ENCODE peak calls at places on chromosomes 3 and 15, in five cellular contexts. One of them, this sample, is unnamed.

GRCh38 chr15:92803852-92804609 is 96.1 kb upstream of the CHD2 start:
- DNase-seq in nephron progenitor cell: no peak
- DNase-seq in RWPE1: peak
- DNase-seq in uterus: peak
- DNase-seq in Peyer's patch: peak
- DNase-seq in this sample: peak

GRCh38 chr3:126956866-126957650 is 25.9 kb upstream of the PLXNA1 start:
- DNase-seq in nephron progenitor cell: no peak
- DNase-seq in RWPE1: peak
- DNase-seq in uterus: no peak
- DNase-seq in Peyer's patch: no peak
- DNase-seq in this sample: no peak

GRCh38 chr15:66865622-66866611 is 163.9 kb downstream of the SMAD6 start:
- DNase-seq in nephron progenitor cell: no peak
- DNase-seq in RWPE1: no peak
- DNase-seq in uterus: no peak
- DNase-seq in Peyer's patch: peak
- DNase-seq in this sample: no peak

GRCh38 chr3:34376691-34377090 is 578.3 kb downstream of the PDCD6IP start:
- DNase-seq in nephron progenitor cell: no peak
- DNase-seq in RWPE1: no peak
- DNase-seq in uterus: no peak
- DNase-seq in Peyer's patch: no peak
- DNase-seq in this sample: no peak

GRCh38 chr3:65583203-65583602 is 455.5 kb downstream of the MAGI1 start:
- DNase-seq in nephron progenitor cell: no peak
- DNase-seq in RWPE1: no peak
- DNase-seq in uterus: no peak
- DNase-seq in Peyer's patch: no peak
- DNase-seq in this sample: no peak

GRCh38 chr3:114879059-114880031 is 267.7 kb downstream of the ZBTB20 start:
- DNase-seq in nephron progenitor cell: no peak
- DNase-seq in RWPE1: peak
- DNase-seq in uterus: no peak
- DNase-seq in Peyer's patch: no peak
- DNase-seq in this sample: peak

GRCh38 chr3:44468572-44469520 is 8.6 kb downstream of the ZNF445 start:
- DNase-seq in nephron progenitor cell: peak
- DNase-seq in RWPE1: peak
- DNase-seq in uterus: no peak
- DNase-seq in Peyer's patch: no peak
- DNase-seq in this sample: peak

GRCh38 chr3:193350744-193351143 is 27.8 kb downstream of the ATP13A5 start:
- DNase-seq in nephron progenitor cell: no peak
- DNase-seq in RWPE1: no peak
- DNase-seq in uterus: no peak
- DNase-seq in Peyer's patch: no peak
- DNase-seq in this sample: no peak

GRCh38 chr3:43405888-43406636 is 119.7 kb downstream of the SNRK start:
- DNase-seq in nephron progenitor cell: no peak
- DNase-seq in RWPE1: no peak
- DNase-seq in uterus: no peak
- DNase-seq in Peyer's patch: no peak
- DNase-seq in this sample: peak

GRCh38 chr15:84817461-84818081 is 415 bp downstream of the ALPK3 start:
- DNase-seq in nephron progenitor cell: peak
- DNase-seq in RWPE1: no peak
- DNase-seq in uterus: no peak
- DNase-seq in Peyer's patch: no peak
- DNase-seq in this sample: no peak

GRCh38 chr3:78629544-78629943 is 1138.3 kb downstream of the ROBO1 start:
- DNase-seq in nephron progenitor cell: no peak
- DNase-seq in RWPE1: no peak
- DNase-seq in uterus: no peak
- DNase-seq in Peyer's patch: no peak
- DNase-seq in this sample: no peak

GRCh38 chr15:29569533-29570092 is 252.7 kb downstream of the TJP1 start:
- DNase-seq in nephron progenitor cell: peak
- DNase-seq in RWPE1: no peak
- DNase-seq in uterus: no peak
- DNase-seq in Peyer's patch: no peak
- DNase-seq in this sample: no peak

GRCh38 chr3:65732060-65732933 is 306.4 kb downstream of the MAGI1 start:
- DNase-seq in nephron progenitor cell: peak
- DNase-seq in RWPE1: peak
- DNase-seq in uterus: no peak
- DNase-seq in Peyer's patch: no peak
- DNase-seq in this sample: peak

GRCh38 chr3:188421836-188422540 is 268.0 kb downstream of the LPP start:
- DNase-seq in nephron progenitor cell: no peak
- DNase-seq in RWPE1: no peak
- DNase-seq in uterus: no peak
- DNase-seq in Peyer's patch: peak
- DNase-seq in this sample: peak

GRCh38 chr3:140529096-140529495 is 148.8 kb upstream of the TRIM42 start:
- DNase-seq in nephron progenitor cell: no peak
- DNase-seq in RWPE1: peak
- DNase-seq in uterus: no peak
- DNase-seq in Peyer's patch: no peak
- DNase-seq in this sample: peak

GRCh38 chr15:96947296-96947695 is 616.8 kb downstream of the NR2F2 start:
- DNase-seq in nephron progenitor cell: peak
- DNase-seq in RWPE1: no peak
- DNase-seq in uterus: no peak
- DNase-seq in Peyer's patch: no peak
- DNase-seq in this sample: no peak

GRCh38 chr3:187208159-187208558 is 10.9 kb downstream of the RTP1 start:
- DNase-seq in nephron progenitor cell: no peak
- DNase-seq in RWPE1: peak
- DNase-seq in uterus: no peak
- DNase-seq in Peyer's patch: no peak
- DNase-seq in this sample: peak

GRCh38 chr15:64586259-64586658 is 125.9 kb downstream of the ZNF609 start:
- DNase-seq in nephron progenitor cell: no peak
- DNase-seq in RWPE1: no peak
- DNase-seq in uterus: no peak
- DNase-seq in Peyer's patch: no peak
- DNase-seq in this sample: no peak

GRCh38 chr15:61974759-61975158 is 85.5 kb downstream of the VPS13C start:
- DNase-seq in nephron progenitor cell: no peak
- DNase-seq in RWPE1: no peak
- DNase-seq in uterus: no peak
- DNase-seq in Peyer's patch: no peak
- DNase-seq in this sample: peak

GRCh38 chr3:184168363-184169120 is 6.1 kb upstream of the AP2M1 start:
- DNase-seq in nephron progenitor cell: no peak
- DNase-seq in RWPE1: peak
- DNase-seq in uterus: peak
- DNase-seq in Peyer's patch: no peak
- DNase-seq in this sample: no peak

GRCh38 chr3:52084954-52085730 is 28.8 kb upstream of the DUSP7 start:
- DNase-seq in nephron progenitor cell: no peak
- DNase-seq in RWPE1: no peak
- DNase-seq in uterus: no peak
- DNase-seq in Peyer's patch: no peak
- DNase-seq in this sample: no peak

GRCh38 chr15:88776646-88777045 is 26.6 kb upstream of the ACAN start:
- DNase-seq in nephron progenitor cell: no peak
- DNase-seq in RWPE1: no peak
- DNase-seq in uterus: no peak
- DNase-seq in Peyer's patch: no peak
- DNase-seq in this sample: no peak

GRCh38 chr15:93048759-93049161 is 40.3 kb downstream of the RGMA start:
- DNase-seq in nephron progenitor cell: no peak
- DNase-seq in RWPE1: peak
- DNase-seq in uterus: no peak
- DNase-seq in Peyer's patch: no peak
- DNase-seq in this sample: peak

GRCh38 chr15:73560501-73561117 is 72.6 kb downstream of the NPTN start:
- DNase-seq in nephron progenitor cell: no peak
- DNase-seq in RWPE1: peak
- DNase-seq in uterus: no peak
- DNase-seq in Peyer's patch: no peak
- DNase-seq in this sample: peak
- TF ChIP-seq CTCF in nephron progenitor cell: peak
- TF ChIP-seq CTCF in RWPE1: peak
- TF ChIP-seq CTCF in uterus: peak
- TF ChIP-seq CTCF in Peyer's patch: peak
- TF ChIP-seq CTCF in this sample: peak

GRCh38 chr15:70355275-70355795 is 257.6 kb upstream of the TLE3 start:
- DNase-seq in nephron progenitor cell: no peak
- DNase-seq in RWPE1: no peak
- DNase-seq in uterus: no peak
- DNase-seq in Peyer's patch: no peak
- DNase-seq in this sample: no peak
- TF ChIP-seq CTCF in nephron progenitor cell: peak
- TF ChIP-seq CTCF in RWPE1: no peak
- TF ChIP-seq CTCF in uterus: no peak
- TF ChIP-seq CTCF in Peyer's patch: no peak
- TF ChIP-seq CTCF in this sample: no peak

DNA sequence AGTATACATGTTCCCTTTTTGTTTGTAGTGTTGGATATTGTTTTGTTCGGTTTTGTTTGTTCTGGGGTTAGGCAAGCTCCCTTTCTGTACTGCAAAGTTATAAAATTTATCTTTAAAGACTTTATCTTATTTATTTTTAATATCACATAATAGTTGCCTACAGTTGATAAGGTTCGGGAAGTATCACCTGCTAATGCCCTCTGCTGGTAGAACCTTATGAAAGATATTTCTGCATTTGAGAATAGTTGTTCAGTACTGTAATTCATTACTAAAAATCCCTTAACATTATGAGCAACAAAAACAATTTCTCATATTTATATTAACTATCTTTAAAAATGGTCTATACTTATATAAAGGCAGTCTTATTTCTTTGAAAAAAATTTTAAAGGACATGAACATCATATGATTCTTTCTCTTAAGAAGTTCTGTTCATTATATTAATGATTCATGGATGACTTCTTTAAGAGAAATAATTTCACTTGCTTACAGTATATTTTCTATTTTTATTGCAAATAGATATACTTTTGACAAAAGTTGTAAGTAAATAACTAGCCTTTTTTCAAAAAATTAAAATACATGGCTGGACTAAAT is 1126.8 kb downstream of the SI start:
- DNase-seq in nephron progenitor cell: no peak
- DNase-seq in RWPE1: no peak
- DNase-seq in uterus: no peak
- DNase-seq in Peyer's patch: no peak
- DNase-seq in this sample: peak
- TF ChIP-seq CTCF in nephron progenitor cell: peak
- TF ChIP-seq CTCF in RWPE1: peak
- TF ChIP-seq CTCF in uterus: no peak
- TF ChIP-seq CTCF in Peyer's patch: no peak
- TF ChIP-seq CTCF in this sample: peak

GRCh38 chr15:71802770-71803169 is 7.6 kb upstream of the NR2E3 start:
- DNase-seq in nephron progenitor cell: no peak
- DNase-seq in RWPE1: no peak
- DNase-seq in uterus: no peak
- DNase-seq in Peyer's patch: no peak
- DNase-seq in this sample: no peak
- TF ChIP-seq CTCF in nephron progenitor cell: peak
- TF ChIP-seq CTCF in RWPE1: no peak
- TF ChIP-seq CTCF in uterus: no peak
- TF ChIP-seq CTCF in Peyer's patch: peak
- TF ChIP-seq CTCF in this sample: peak